ENCODE peak calls at places on chromosome 12, in six cellular contexts. One of them, this sample, is unnamed.

GRCh38 chr12:121819212-121819949 is 15.6 kb downstream of the SETD1B start:
- DNase-seq in mucosa of gallbladder: no peak
- DNase-seq in A549: no peak
- DNase-seq in HCEC 1CT: no peak
- DNase-seq in NCI-H1105: no peak
- DNase-seq in neuronal stem cell: no peak
- DNase-seq in this sample: peak; percentile 19

GRCh38 chr12:46430340-46430948 is 57.9 kb upstream of the SLC38A2 start:
- DNase-seq in A549: peak; percentile 74
- DNase-seq in HCEC 1CT: peak; percentile 88
- DNase-seq in mucosa of gallbladder: peak; percentile 15
- DNase-seq in NCI-H1105: no peak
- DNase-seq in neuronal stem cell: no peak
- DNase-seq in this sample: no peak

GRCh38 chr12:89353823-89354629 is 1.7 kb upstream of the DUSP6 start:
- DNase-seq in A549: peak; percentile 75
- DNase-seq in HCEC 1CT: peak; percentile 78
- DNase-seq in NCI-H1105: peak; percentile 63
- DNase-seq in neuronal stem cell: peak; percentile 62
- DNase-seq in mucosa of gallbladder: peak; percentile 84
- DNase-seq in this sample: peak; percentile 63

GRCh38 chr12:72276212-72276865 is 4.2 kb downstream of the TRHDE start:
- DNase-seq in NCI-H1105: no peak
- DNase-seq in mucosa of gallbladder: no peak
- DNase-seq in neuronal stem cell: no peak
- DNase-seq in A549: no peak
- DNase-seq in HCEC 1CT: no peak
- DNase-seq in this sample: no peak

GRCh38 chr12:57726151-57726883 is 12.2 kb downstream of the AGAP2 start:
- DNase-seq in mucosa of gallbladder: peak; percentile 70
- DNase-seq in HCEC 1CT: peak; percentile 87
- DNase-seq in neuronal stem cell: peak; percentile 78
- DNase-seq in NCI-H1105: peak; percentile 62
- DNase-seq in A549: peak; percentile 97
- DNase-seq in this sample: peak; percentile 78

GRCh38 chr12:6424008-6424347 is 20.8 kb upstream of the CD27 start:
- DNase-seq in HCEC 1CT: no peak
- DNase-seq in mucosa of gallbladder: no peak
- DNase-seq in neuronal stem cell: no peak
- DNase-seq in A549: no peak
- DNase-seq in NCI-H1105: no peak
- DNase-seq in this sample: no peak

GRCh38 chr12:12901158-12901791 is 9.9 kb downstream of the GPRC5A start:
- DNase-seq in neuronal stem cell: no peak
- DNase-seq in mucosa of gallbladder: no peak
- DNase-seq in NCI-H1105: no peak
- DNase-seq in HCEC 1CT: peak; percentile 93
- DNase-seq in A549: peak; percentile 55
- DNase-seq in this sample: peak; percentile 86

GRCh38 chr12:47817272-47818006 is 2.3 kb downstream of the HDAC7 start:
- DNase-seq in NCI-H1105: no peak
- DNase-seq in mucosa of gallbladder: no peak
- DNase-seq in HCEC 1CT: no peak
- DNase-seq in neuronal stem cell: no peak
- DNase-seq in A549: peak; percentile 23
- DNase-seq in this sample: no peak

GRCh38 chr12:674272-674781 is 11.1 kb upstream of the NINJ2 start:
- DNase-seq in HCEC 1CT: peak; percentile 44
- DNase-seq in A549: no peak
- DNase-seq in NCI-H1105: no peak
- DNase-seq in mucosa of gallbladder: no peak
- DNase-seq in neuronal stem cell: no peak
- DNase-seq in this sample: no peak

GRCh38 chr12:68614105-68614679 is 3.5 kb downstream of the RAP1B start:
- DNase-seq in mucosa of gallbladder: no peak
- DNase-seq in neuronal stem cell: no peak
- DNase-seq in HCEC 1CT: no peak
- DNase-seq in A549: no peak
- DNase-seq in NCI-H1105: no peak
- DNase-seq in this sample: no peak

GRCh38 chr12:26713885-26714383 is 119.1 kb downstream of the ITPR2 start:
- DNase-seq in NCI-H1105: no peak
- DNase-seq in mucosa of gallbladder: no peak
- DNase-seq in A549: no peak
- DNase-seq in neuronal stem cell: no peak
- DNase-seq in HCEC 1CT: no peak
- DNase-seq in this sample: no peak

GRCh38 chr12:123973552-123974341 is 732 bp downstream of the ZNF664 start:
- DNase-seq in HCEC 1CT: no peak
- DNase-seq in NCI-H1105: no peak
- DNase-seq in A549: peak; percentile 40
- DNase-seq in neuronal stem cell: peak; percentile 15
- DNase-seq in mucosa of gallbladder: peak; percentile 27
- DNase-seq in this sample: peak; percentile 56

GRCh38 chr12:14935031-14935430 is 3.3 kb downstream of the ERP27 start:
- DNase-seq in A549: no peak
- DNase-seq in mucosa of gallbladder: no peak
- DNase-seq in neuronal stem cell: no peak
- DNase-seq in HCEC 1CT: no peak
- DNase-seq in NCI-H1105: no peak
- DNase-seq in this sample: no peak

GRCh38 chr12:79691299-79692248 is 810 bp upstream of the PAWR start:
- DNase-seq in A549: peak; percentile 56
- DNase-seq in mucosa of gallbladder: no peak
- DNase-seq in HCEC 1CT: peak; percentile 89
- DNase-seq in NCI-H1105: no peak
- DNase-seq in neuronal stem cell: no peak
- DNase-seq in this sample: no peak

GRCh38 chr12:95385246-95385645 is 88.7 kb upstream of the METAP2 start:
- DNase-seq in A549: no peak
- DNase-seq in mucosa of gallbladder: peak; percentile 14
- DNase-seq in NCI-H1105: no peak
- DNase-seq in HCEC 1CT: peak; percentile 4
- DNase-seq in neuronal stem cell: no peak
- DNase-seq in this sample: no peak

This sample was measured in adrenal gland.